ENCODE peak calls at places on chromosome 1, in eight cellular contexts. D is CD8-positive, alpha-beta memory T cell; U is fibroblast of lung; T is H7; Z is neural progenitor cell; P is left lung; N is bronchial epithelial cell; R is AG04450. W is an unnamed sample.

GRCh38 chr1:234675561-234675960 is 65.6 kb upstream of the IRF2BP2 start:
- DNase-seq in D (no peak), U (no peak), T (no peak), Z (no peak), P (no peak), N (no peak), R (no peak), W (no peak)

GRCh38 chr1:98870959-98871903 is 133.4 kb downstream of the PLPPR5 start:
- DNase-seq in D (peak; percentile 72), U (no peak), T (no peak), Z (no peak), P (no peak), N (no peak), R (no peak), W (peak; percentile 7)

GRCh38 chr1:177864530-177865305 is 105.1 kb downstream of the SEC16B start:
- DNase-seq in D (no peak), U (peak; percentile 30), T (no peak), Z (no peak), P (no peak), N (no peak), R (no peak), W (no peak)

GRCh38 chr1:240304466-240304865 is 212.8 kb downstream of the FMN2 start:
- DNase-seq in D (no peak), U (no peak), T (no peak), Z (peak; percentile 76), P (no peak), N (no peak), R (no peak), W (no peak)

GRCh38 chr1:67590329-67590728 is 94.7 kb upstream of the GADD45A start:
- DNase-seq in D (no peak), U (peak; percentile 31), T (no peak), Z (no peak), P (no peak), N (peak; percentile 19), R (no peak), W (no peak)

GRCh38 chr1:6108937-6109636 is 63.4 kb downstream of the KCNAB2 start:
- DNase-seq in D (peak; percentile 46), U (peak; percentile 14), T (peak; percentile 90), Z (peak; percentile 66), P (no peak), N (peak; percentile 49), R (no peak), W (peak; percentile 50)

GRCh38 chr1:201405484-201405831 is 6.3 kb upstream of the LAD1 start:
- DNase-seq in D (no peak), U (no peak), T (no peak), Z (no peak), P (peak; percentile 56), N (no peak), R (no peak), W (no peak)

GRCh38 chr1:27724961-27725373 is 794 bp upstream of the FAM76A start:
- DNase-seq in D (no peak), U (peak; percentile 2), T (peak; percentile 65), Z (peak; percentile 41), P (peak; percentile 52), N (peak; percentile 30), R (no peak), W (peak; percentile 8)

GRCh38 chr1:71068325-71069240 is 12.3 kb downstream of the ZRANB2 start:
- DNase-seq in D (no peak), U (no peak), T (no peak), Z (no peak), P (no peak), N (no peak), R (no peak), W (no peak)
- H3K4me3 ChIP-seq in D (no peak overlapping the region), U (no peak overlapping the region), T (no peak overlapping the region), Z (no peak overlapping the region), P (no peak overlapping the region), N (no peak overlapping the region), R (no peak overlapping the region), W (no peak overlapping the region)

DNA sequence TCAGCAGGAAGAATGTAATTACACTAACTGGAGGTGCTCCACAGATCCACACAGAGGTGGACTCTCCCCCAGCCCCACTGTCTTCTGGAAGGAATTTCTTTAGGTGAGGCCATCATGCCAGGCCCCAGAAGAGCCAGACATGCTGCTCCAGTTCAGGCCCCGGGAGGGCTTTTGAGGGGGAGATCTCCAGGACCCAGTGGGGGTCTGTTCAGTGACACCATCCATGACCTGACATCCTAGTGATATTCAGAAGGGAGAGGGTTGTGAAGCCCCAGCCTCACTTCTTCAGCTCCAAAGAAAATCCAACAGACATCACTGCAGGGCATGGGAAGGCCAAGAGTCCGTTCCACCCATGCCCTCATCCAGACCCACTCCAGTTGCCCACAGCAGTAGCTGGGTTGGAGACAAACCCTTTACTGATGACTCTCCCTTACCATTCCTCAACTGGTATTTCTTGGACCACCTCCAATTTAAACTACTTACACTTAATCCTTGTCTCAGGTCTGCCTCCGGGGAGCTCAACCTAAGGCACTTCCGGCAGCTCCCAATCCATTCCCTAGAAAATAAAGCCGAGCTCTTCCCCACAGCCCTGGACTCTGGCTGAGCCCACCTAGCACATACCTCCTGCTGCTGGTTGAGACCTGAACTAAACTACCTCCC is 39.2 kb downstream of the CSMD2 start:
- DNase-seq in D (no peak), U (no peak), T (no peak), Z (no peak), P (no peak), N (no peak), R (no peak), W (no peak)
- H3K27me3 ChIP-seq in D (no peaks in the 10 kb centered on the region), U (no peaks in the 10 kb centered on the region), T (no peaks in the 10 kb centered on the region), Z (no peaks in the 10 kb centered on the region), P (no peaks in the 10 kb centered on the region), N (no peaks in the 10 kb centered on the region), R (no peaks in the 10 kb centered on the region), W (no peaks in the 10 kb centered on the region)

DNA sequence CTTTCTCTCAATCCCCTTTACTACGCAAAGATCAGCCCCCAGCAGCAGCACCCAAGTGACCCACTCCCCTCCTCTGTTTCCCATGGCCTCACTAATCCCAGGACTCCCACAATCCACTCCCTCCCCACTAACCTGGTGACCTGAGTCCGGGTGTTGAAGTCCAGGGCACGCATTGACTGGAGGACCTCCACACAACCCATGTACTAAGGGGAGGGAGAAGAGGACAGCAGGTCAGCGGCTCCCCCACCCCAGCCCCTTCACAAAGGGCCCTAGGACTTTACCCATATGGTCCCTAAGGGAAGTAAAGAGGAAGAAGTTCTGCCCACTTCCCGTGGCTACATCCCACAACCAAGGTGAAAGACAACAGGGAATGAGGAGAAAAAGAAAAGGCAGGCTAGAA is 1.3 kb downstream of the SHC1 start:
- DNase-seq in D (peak; percentile 22), U (no peak), T (no peak), Z (no peak), P (no peak), N (no peak), R (no peak), W (no peak)
- H3K4me3 ChIP-seq in D (no peak overlapping the region), U (peak overlapping the region; percentile 92), T (peak overlapping the region; percentile 89), Z (peak overlapping the region; percentile 51), P (peak overlapping the region; percentile 13), N (peak overlapping the region; percentile 74), R (peak overlapping the region; percentile 61), W (peak overlapping the region; percentile 69)

GRCh38 chr1:157198619-157199420 is 60.6 kb upstream of the ETV3 start:
- DNase-seq in D (no peak), U (no peak), T (no peak), Z (no peak), P (peak; percentile 77), N (peak; percentile 90), R (no peak), W (peak; percentile 72)

GRCh38 chr1:157202331-157202730 is 64.1 kb upstream of the ETV3 start:
- DNase-seq in D (no peak), U (no peak), T (no peak), Z (no peak), P (no peak), N (no peak), R (no peak), W (no peak)

GRCh38 chr1:157201767-157202166 is 63.6 kb upstream of the ETV3 start:
- DNase-seq in D (no peak), U (no peak), T (no peak), Z (no peak), P (peak; percentile 53), N (no peak), R (no peak), W (no peak)

GRCh38 chr1:157199421-157199755 is 61.2 kb upstream of the ETV3 start:
- DNase-seq in D (no peak), U (no peak), T (no peak), Z (no peak), P (no peak), N (peak; percentile 13), R (no peak), W (peak; percentile 24)

GRCh38 chr1:157200451-157200850 is 62.3 kb upstream of the ETV3 start:
- DNase-seq in D (no peak), U (no peak), T (no peak), Z (no peak), P (no peak), N (no peak), R (no peak), W (no peak)
- H3K27me3 ChIP-seq in D (no peaks in the 10 kb centered on the region), U (peaks cover 9% of the 10 kb centered on the region), T (no peaks in the 10 kb centered on the region), Z (no peaks in the 10 kb centered on the region), P (no peaks in the 10 kb centered on the region), N (no peaks in the 10 kb centered on the region), R (peaks cover 21% of the 10 kb centered on the region), W (peaks cover 3% of the 10 kb centered on the region)

GRCh38 chr1:226329237-226329636 is 20.3 kb upstream of the LIN9 start:
- DNase-seq in D (no peak), U (no peak), T (no peak), Z (no peak), P (no peak), N (no peak), R (no peak), W (no peak)

GRCh38 chr1:226335653-226336052 is 26.7 kb upstream of the LIN9 start:
- DNase-seq in D (no peak), U (no peak), T (no peak), Z (no peak), P (no peak), N (no peak), R (no peak), W (no peak)

GRCh38 chr1:226337294-226337870 is 28.4 kb upstream of the LIN9 start:
- DNase-seq in D (no peak), U (no peak), T (no peak), Z (no peak), P (no peak), N (no peak), R (no peak), W (no peak)

DNA sequence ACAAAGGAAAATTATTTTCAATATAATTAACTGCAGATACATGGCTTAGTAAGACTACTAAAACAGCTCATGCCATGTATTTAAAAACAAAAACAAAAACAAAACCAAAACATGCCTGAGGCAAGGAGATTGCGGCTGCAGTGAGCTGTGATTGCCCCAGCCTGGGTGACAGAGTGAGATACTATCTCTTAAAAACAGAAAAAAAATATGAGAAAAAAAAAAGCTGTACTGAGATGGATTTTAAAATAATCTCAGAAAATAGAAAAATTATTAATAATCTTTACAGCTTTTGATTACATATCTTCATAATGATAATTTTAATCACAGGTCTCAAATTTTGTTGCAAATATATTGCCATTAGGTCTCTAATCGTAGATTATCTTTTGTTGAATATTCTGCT is 24.0 kb upstream of the LIN9 start:
- DNase-seq in D (no peak), U (no peak), T (no peak), Z (no peak), P (no peak), N (no peak), R (no peak), W (no peak)
- H3K4me3 ChIP-seq in D (no peak overlapping the region), U (peak overlapping the region; percentile 57), T (no peak overlapping the region), Z (no peak overlapping the region), P (no peak overlapping the region), N (no peak overlapping the region), R (peak overlapping the region; percentile 38), W (no peak overlapping the region)

W was measured in mammary epithelial cell.